ENCODE peak calls at places on chromosomes 12 and 14, in ten cellular contexts. K is stimulated activated CD4-positive, alpha-beta T cell treated with anti-CD3 and anti-CD28 coated beads, Interleukin-2, amount 100 ng/mL, for 48 hours; J is thoracic aorta; L is CD4-positive, alpha-beta T cell; N is iris pigment epithelial cell; C is coronary artery; R is activated T-helper 1 cell treated with Interleukin-2 at 50 U/mL for 16 hours; T is stimulated activated CD8-positive, alpha-beta memory T cell treated with anti-CD3 and anti-CD28 coated beads, Interleukin-7, amount 100 ng/mL, for 1 hour; Z is AG10803; B is right atrium auricular region. X is an unnamed sample.

GRCh38 chr14:22598099-22598895 is at the start of gene ABHD4:
- DNase-seq in T (peak), C (peak), J (peak), K (peak), Z (peak), N (peak), B (peak), R (peak), L (peak), X (peak)

GRCh38 chr12:45725631-45726593 is 3.6 kb upstream of the ARID2 start:
- DNase-seq in Z (peak), B (no peak), N (peak), L (no peak), C (no peak), J (no peak), R (no peak), T (no peak), K (no peak), X (no peak)

GRCh38 chr12:27220057-27220987 is 23.8 kb upstream of the STK38L start:
- DNase-seq in K (no peak), N (peak), L (no peak), C (no peak), B (no peak), R (no peak), Z (peak), J (no peak), T (no peak), X (peak)

GRCh38 chr12:32134144-32134888 is 27.7 kb downstream of the BICD1 start:
- DNase-seq in R (peak), K (peak), L (no peak), J (no peak), T (no peak), C (no peak), Z (peak), B (no peak), N (peak), X (peak)

GRCh38 chr12:6824962-6825381 is 3.2 kb upstream of the P3H3 start:
- DNase-seq in L (no peak), C (no peak), R (no peak), Z (peak), N (peak), B (no peak), J (no peak), K (no peak), T (no peak), X (no peak)

GRCh38 chr14:49770212-49770817 is 2.4 kb downstream of the KLHDC2 start:
- DNase-seq in J (no peak), B (no peak), R (no peak), C (no peak), Z (peak), K (no peak), N (peak), T (no peak), L (no peak), X (no peak)

GRCh38 chr12:43316506-43316905 is 235.5 kb downstream of the ADAMTS20 start:
- DNase-seq in R (no peak), J (no peak), T (no peak), N (peak), L (no peak), B (no peak), C (no peak), Z (no peak), K (no peak), X (no peak)

GRCh38 chr14:104161601-104162367 is 23.4 kb downstream of the KIF26A start:
- DNase-seq in L (no peak), C (no peak), B (no peak), N (no peak), Z (no peak), K (no peak), J (no peak), R (no peak), T (no peak), X (no peak)

GRCh38 chr12:62210422-62210821 is 49.8 kb upstream of the USP15 start:
- DNase-seq in J (no peak), N (peak), Z (peak), K (peak), C (no peak), T (no peak), B (no peak), R (no peak), L (peak), X (no peak)

X was measured in stimulated activated naive B cell treated with anti-CD40 and anti-IgM and Interleukin-4, amounts not matched to agents 10 μg/mL and 1 μg/mL and 100 μg/mL, for 72 hours.